ENCODE peak calls at places on chromosomes 13 and 19, in six cellular contexts. R, Q, B, C, A and M are unnamed samples.

GRCh38 chr13:112775791-112776279 is 86.0 kb downstream of the ATP11A start:
- DNase-seq in R (peak), Q (no peak), B (no peak), C (no peak), A (no peak), M (no peak)

GRCh38 chr19:8459520-8460260 is 14.9 kb downstream of the HNRNPM start:
- DNase-seq in R (no peak), Q (no peak), B (no peak), C (no peak), A (peak), M (no peak)

GRCh38 chr13:44648392-44649117 is 72.4 kb upstream of the TSC22D1 start:
- DNase-seq in R (no peak), Q (no peak), B (no peak), C (no peak), A (peak), M (no peak)

GRCh38 chr13:95485045-95485517 is 67.4 kb upstream of the CLDN10 start:
- DNase-seq in R (no peak), Q (no peak), B (no peak), C (no peak), A (peak), M (no peak)

GRCh38 chr13:46478641-46479040 is 74.3 kb upstream of the LRCH1 start:
- DNase-seq in R (no peak), Q (no peak), B (no peak), C (no peak), A (peak), M (no peak)

GRCh38 chr19:17171874-17172273 is 43.3 kb upstream of the USE1 start:
- DNase-seq in R (no peak), Q (no peak), B (no peak), C (no peak), A (no peak), M (no peak)

GRCh38 chr13:44272692-44273091 is 100.9 kb upstream of the SERP2 start:
- DNase-seq in R (no peak), Q (no peak), B (no peak), C (no peak), A (peak), M (no peak)

GRCh38 chr19:20776083-20777076 is at the start of gene ZNF66:
- DNase-seq in R (peak), Q (peak), B (peak), C (peak), A (peak), M (peak)

GRCh38 chr13:51246411-51247298 is 24.5 kb downstream of the FAM124A start:
- DNase-seq in R (peak), Q (no peak), B (no peak), C (no peak), A (no peak), M (no peak)

GRCh38 chr19:17405250-17406038 is at the start of gene BST2:
- DNase-seq in R (no peak), Q (peak), B (no peak), C (no peak), A (peak), M (peak)

GRCh38 chr13:34420975-34421719 is 520.9 kb upstream of the NBEA start:
- DNase-seq in R (no peak), Q (no peak), B (no peak), C (no peak), A (no peak), M (no peak)

GRCh38 chr13:67574320-67575233 is 344.4 kb upstream of the PCDH9 start:
- DNase-seq in R (no peak), Q (no peak), B (no peak), C (no peak), A (peak), M (no peak)

GRCh38 chr13:30679483-30680330 is 55.6 kb upstream of the ALOX5AP start:
- DNase-seq in R (peak), Q (peak), B (no peak), C (no peak), A (peak), M (no peak)